ENCODE peak calls at places on chromosomes 13 and 19, in four cellular contexts. Q, J, L and K are unnamed samples.

GRCh38 chr13:97478247-97478646 is 44.3 kb downstream of the RAP2A start:
- DNase-seq in Q (no peak), J (no peak), L (no peak), K (no peak)

GRCh38 chr13:52599037-52599852 is 43.0 kb upstream of the HNRNPA1L2 start:
- DNase-seq in Q (peak), J (no peak), L (peak), K (no peak)

GRCh38 chr19:16112778-16113177 is 1.1 kb downstream of the RAB8A start:
- DNase-seq in Q (no peak), J (no peak), L (no peak), K (no peak)

GRCh38 chr13:110248449-110249143 is 58.4 kb downstream of the COL4A1 start:
- DNase-seq in Q (no peak), J (no peak), L (no peak), K (no peak)

GRCh38 chr13:42985312-42986175 is 6.5 kb downstream of the EPSTI1 start:
- DNase-seq in Q (no peak), J (no peak), L (no peak), K (no peak)

GRCh38 chr19:49390131-49390977 is 2.3 kb downstream of the KASH5 start:
- DNase-seq in Q (no peak), J (no peak), L (no peak), K (no peak)

GRCh38 chr13:51977606-51978005 is 33.6 kb downstream of the ATP7B start:
- DNase-seq in Q (peak), J (no peak), L (no peak), K (no peak)

GRCh38 chr19:54164369-54165068 is 5.0 kb upstream of the LENG1 start:
- DNase-seq in Q (no peak), J (peak), L (peak), K (peak)

GRCh38 chr13:84668637-84669036 is 786.4 kb upstream of the SLITRK1 start:
- DNase-seq in Q (no peak), J (no peak), L (no peak), K (no peak)

GRCh38 chr19:41940443-41941409 is 12.5 kb upstream of the ERFL start:
- DNase-seq in Q (no peak), J (no peak), L (no peak), K (no peak)

GRCh38 chr13:50955807-50956206 is 46.2 kb downstream of the RNASEH2B start:
- DNase-seq in Q (no peak), J (no peak), L (no peak), K (no peak)

GRCh38 chr19:4064551-4065260 is 2.0 kb downstream of the ZBTB7A start:
- DNase-seq in Q (no peak), J (no peak), L (peak), K (peak)

GRCh38 chr13:91574756-91575155 is 176.3 kb downstream of the GPC5 start:
- DNase-seq in Q (no peak), J (no peak), L (no peak), K (no peak)

GRCh38 chr19:42563352-42564210 is 31.1 kb downstream of the CEACAM8 start:
- DNase-seq in Q (peak), J (peak), L (no peak), K (no peak)

GRCh38 chr19:28294395-28294794 is 918.6 kb downstream of the UQCRFS1 start:
- DNase-seq in Q (peak), J (no peak), L (no peak), K (no peak)

GRCh38 chr13:27559714-27560113 is 60.6 kb downstream of the LNX2 start:
- DNase-seq in Q (no peak), J (no peak), L (no peak), K (no peak)

GRCh38 chr19:58450836-58451357 is 525 bp upstream of the ZNF324B start:
- DNase-seq in Q (no peak), J (no peak), L (no peak), K (no peak)

GRCh38 chr19:8577247-8577646 is at the start of gene MYO1F:
- DNase-seq in Q (no peak), J (no peak), L (peak), K (peak)

GRCh38 chr19:16377521-16377920 is 52.9 kb downstream of the KLF2 start:
- DNase-seq in Q (no peak), J (no peak), L (no peak), K (no peak)

GRCh38 chr13:99041788-99042187 is 63.9 kb upstream of the DOCK9 start:
- DNase-seq in Q (no peak), J (no peak), L (no peak), K (no peak)

GRCh38 chr13:32075150-32075851 is 43.7 kb downstream of the FRY start:
- DNase-seq in Q (no peak), J (no peak), L (no peak), K (no peak)

GRCh38 chr19:33259532-33259931 is 33.9 kb upstream of the SLC7A10 start:
- DNase-seq in Q (no peak), J (no peak), L (no peak), K (no peak)

GRCh38 chr19:58117841-58118575 is 20.0 kb upstream of the ZSCAN18 start:
- DNase-seq in Q (no peak), J (no peak), L (peak), K (no peak)

GRCh38 chr13:39259371-39259770 is 221.1 kb downstream of the NHLRC3 start:
- DNase-seq in Q (no peak), J (no peak), L (no peak), K (no peak)

GRCh38 chr19:46896076-46896794 is 35.4 kb downstream of the ARHGAP35 start:
- DNase-seq in Q (no peak), J (no peak), L (no peak), K (no peak)

GRCh38 chr19:40342644-40343311 is 5.4 kb downstream of the C19orf47 start:
- DNase-seq in Q (no peak), J (no peak), L (no peak), K (no peak)

GRCh38 chr19:37763488-37763887 is 15.9 kb downstream of the ZNF573 start:
- DNase-seq in Q (peak), J (no peak), L (no peak), K (no peak)

GRCh38 chr19:39533003-39533512 is 406 bp upstream of the EID2B start:
- DNase-seq in Q (no peak), J (no peak), L (no peak), K (no peak)

GRCh38 chr13:19567820-19568534 is 6.6 kb upstream of the TPTE2 start:
- DNase-seq in Q (no peak), J (no peak), L (no peak), K (no peak)

GRCh38 chr13:98401936-98402335 is 175.0 kb downstream of the STK24 start:
- DNase-seq in Q (no peak), J (no peak), L (no peak), K (no peak)

GRCh38 chr19:38719761-38720558 is 24.3 kb downstream of the CAPN12 start:
- DNase-seq in Q (no peak), J (no peak), L (no peak), K (no peak)

GRCh38 chr13:35987572-35988513 is 143.3 kb downstream of the DCLK1 start:
- DNase-seq in Q (no peak), J (no peak), L (no peak), K (no peak)

GRCh38 chr13:114002009-114002544 is 28.2 kb upstream of the C13orf46 start:
- DNase-seq in Q (no peak), J (no peak), L (no peak), K (no peak)

GRCh38 chr13:37640499-37640898 is 41.9 kb upstream of the POSTN start:
- DNase-seq in Q (peak), J (no peak), L (no peak), K (no peak)

GRCh38 chr19:44149776-44150175 is 8.4 kb downstream of the ZNF234 start:
- DNase-seq in Q (no peak), J (no peak), L (no peak), K (no peak)

GRCh38 chr13:77338961-77339401 is 12.1 kb upstream of the MYCBP2 start:
- DNase-seq in Q (no peak), J (no peak), L (no peak), K (no peak)

GRCh38 chr13:75869981-75870380 is 233.9 kb downstream of the LMO7 start:
- DNase-seq in Q (no peak), J (no peak), L (no peak), K (no peak)

GRCh38 chr19:15404780-15405211 is 14.0 kb downstream of the AKAP8L start:
- DNase-seq in Q (no peak), J (no peak), L (no peak), K (peak)

GRCh38 chr19:18807861-18808331 is 16.8 kb upstream of the COMP start:
- DNase-seq in Q (no peak), J (no peak), L (no peak), K (no peak)
- H3K27ac ChIP-seq in Q (no peak), J (no peak), L (no peak), K (peak)

GRCh38 chr19:51295382-51296126 is 15.9 kb upstream of the IGLON5 start:
- DNase-seq in Q (no peak), J (no peak), L (no peak), K (no peak)

GRCh38 chr19:51294977-51295375 is 16.5 kb upstream of the IGLON5 start:
- DNase-seq in Q (no peak), J (no peak), L (no peak), K (no peak)

GRCh38 chr19:51294211-51294976 is 17.1 kb upstream of the IGLON5 start:
- DNase-seq in Q (no peak), J (no peak), L (no peak), K (no peak)

GRCh38 chr19:51297406-51297805 is 14.0 kb upstream of the IGLON5 start:
- DNase-seq in Q (no peak), J (no peak), L (no peak), K (no peak)

DNA sequence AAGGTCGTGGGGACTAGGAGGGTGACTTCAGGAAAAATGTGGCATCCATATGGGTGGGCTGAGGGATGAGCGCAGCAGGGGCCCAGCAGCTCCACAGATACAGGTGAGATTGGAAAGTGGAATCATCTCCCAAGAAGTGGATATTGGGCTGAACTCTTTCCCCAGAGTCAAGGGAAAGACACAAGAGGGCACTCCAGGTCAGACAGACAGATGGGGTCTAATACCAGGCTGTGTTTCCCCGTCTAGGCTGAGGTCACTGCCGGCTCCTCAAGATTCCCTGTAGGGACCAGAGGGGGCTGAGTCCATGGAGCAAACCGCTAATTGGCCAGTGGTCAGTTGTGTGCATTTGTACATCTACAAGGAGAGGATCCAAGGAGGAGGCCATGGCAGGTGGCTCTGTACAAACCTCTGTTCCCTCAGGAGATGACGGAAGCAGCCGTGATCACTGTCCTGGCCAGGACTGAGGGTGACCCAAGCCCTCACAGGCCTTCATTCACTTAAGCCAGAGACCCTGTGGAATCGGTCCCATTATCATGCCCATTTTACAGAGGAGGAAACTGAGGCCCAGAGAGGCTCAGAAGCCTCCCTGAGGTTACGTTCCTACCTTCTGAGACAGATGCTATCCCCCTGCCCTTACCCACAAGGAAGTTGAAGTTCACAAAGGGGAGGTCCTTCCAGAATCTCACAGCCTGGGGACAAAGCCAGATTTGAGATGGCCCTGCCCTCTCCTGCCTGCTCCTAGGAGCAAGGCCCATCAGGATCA is 14.9 kb upstream of the IGLON5 start:
- DNase-seq in Q (no peak), J (no peak), L (no peak), K (no peak)
- TF ChIP-seq CTCF in Q (no peak), J (peak), L (no peak), K (no peak)

GRCh38 chr19:901216-902092 is 8.2 kb downstream of the RNU6-9 start:
- DNase-seq in Q (no peak), J (no peak), L (no peak), K (no peak)
- H3K27ac ChIP-seq in Q (no peak), J (peak), L (no peak), K (no peak)

GRCh38 chr19:6100284-6100915 is 9.9 kb downstream of the RFX2 start:
- DNase-seq in Q (no peak), J (no peak), L (peak), K (no peak)
- TF ChIP-seq CTCF in Q (no peak), J (no peak), L (no peak), K (no peak)

GRCh38 chr19:10353793-10354391 is 14.5 kb upstream of the ICAM3 start:
- DNase-seq in Q (no peak), J (peak), L (peak), K (no peak)
- H3K27ac ChIP-seq in Q (no peak), J (no peak), L (peak), K (peak)

DNA sequence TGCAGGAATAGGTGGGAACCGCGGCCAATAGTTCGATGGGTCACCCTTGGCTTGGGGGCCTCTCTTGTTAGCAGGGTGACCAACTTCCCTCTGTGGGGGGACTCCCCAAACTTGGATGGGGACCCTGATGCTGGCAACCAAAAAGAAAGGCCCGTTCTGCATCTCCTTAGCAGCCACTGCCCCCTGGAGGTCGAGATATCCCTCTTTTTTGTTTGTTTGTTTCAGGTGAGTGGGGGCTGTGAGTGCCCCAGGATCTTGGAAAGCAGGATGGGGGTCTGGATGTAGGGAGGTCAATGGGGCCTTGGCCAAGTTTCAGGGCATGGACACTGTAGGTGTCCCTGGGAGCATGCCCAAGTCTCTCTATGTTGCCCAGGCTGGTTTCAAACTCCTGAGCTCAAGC is 7.7 kb upstream of the CRTC1 start:
- DNase-seq in Q (no peak), J (peak), L (no peak), K (no peak)
- TF ChIP-seq CTCF in Q (peak), J (no peak), L (no peak), K (no peak)